ENCODE peak calls at places on chromosomes 5 and 9, in ten cellular contexts. One of them, this sample, is unnamed.

GRCh38 chr5:141657937-141658545 is 6.8 kb upstream of the FCHSD1 start:
- DNase-seq in hippocampal formation: no peak
- DNase-seq in activated CD4-positive, alpha-beta T cell treated with anti-CD3 and anti-CD28 coated beads, Interleukin-2, amount 50 U/mL, for 1 hour: no peak
- DNase-seq in PC-9: peak
- DNase-seq in uterus: no peak
- DNase-seq in NCI-H1105: no peak
- DNase-seq in heart left ventricle: no peak
- DNase-seq in T-helper 2 cell: no peak
- DNase-seq in NCI-H82: no peak
- DNase-seq in ACHN: peak
- DNase-seq in this sample: no peak

GRCh38 chr5:23740029-23740428 is 232.6 kb downstream of the PRDM9 start:
- DNase-seq in T-helper 2 cell: no peak
- DNase-seq in uterus: no peak
- DNase-seq in NCI-H1105: no peak
- DNase-seq in PC-9: no peak
- DNase-seq in heart left ventricle: no peak
- DNase-seq in activated CD4-positive, alpha-beta T cell treated with anti-CD3 and anti-CD28 coated beads, Interleukin-2, amount 50 U/mL, for 1 hour: no peak
- DNase-seq in NCI-H82: no peak
- DNase-seq in ACHN: no peak
- DNase-seq in hippocampal formation: no peak
- DNase-seq in this sample: no peak

GRCh38 chr5:60578295-60578694 is 121.7 kb downstream of the DEPDC1B start:
- DNase-seq in NCI-H1105: no peak
- DNase-seq in PC-9: no peak
- DNase-seq in hippocampal formation: no peak
- DNase-seq in uterus: no peak
- DNase-seq in T-helper 2 cell: no peak
- DNase-seq in heart left ventricle: no peak
- DNase-seq in NCI-H82: no peak
- DNase-seq in activated CD4-positive, alpha-beta T cell treated with anti-CD3 and anti-CD28 coated beads, Interleukin-2, amount 50 U/mL, for 1 hour: no peak
- DNase-seq in ACHN: no peak
- DNase-seq in this sample: no peak

GRCh38 chr5:127875235-127876021 is 172.2 kb downstream of the CCDC192 start:
- DNase-seq in uterus: no peak
- DNase-seq in hippocampal formation: peak
- DNase-seq in heart left ventricle: peak
- DNase-seq in ACHN: peak
- DNase-seq in activated CD4-positive, alpha-beta T cell treated with anti-CD3 and anti-CD28 coated beads, Interleukin-2, amount 50 U/mL, for 1 hour: peak
- DNase-seq in NCI-H82: peak
- DNase-seq in NCI-H1105: no peak
- DNase-seq in PC-9: peak
- DNase-seq in T-helper 2 cell: no peak
- DNase-seq in this sample: no peak

GRCh38 chr9:68878450-68878849 is 135.5 kb downstream of the PRKACG start:
- DNase-seq in heart left ventricle: no peak
- DNase-seq in ACHN: no peak
- DNase-seq in activated CD4-positive, alpha-beta T cell treated with anti-CD3 and anti-CD28 coated beads, Interleukin-2, amount 50 U/mL, for 1 hour: no peak
- DNase-seq in T-helper 2 cell: no peak
- DNase-seq in NCI-H1105: no peak
- DNase-seq in NCI-H82: no peak
- DNase-seq in PC-9: no peak
- DNase-seq in hippocampal formation: no peak
- DNase-seq in uterus: no peak
- DNase-seq in this sample: no peak

GRCh38 chr9:136539427-136540412 is 6.1 kb downstream of the NOTCH1 start:
- DNase-seq in uterus: peak
- DNase-seq in heart left ventricle: peak
- DNase-seq in NCI-H1105: no peak
- DNase-seq in hippocampal formation: no peak
- DNase-seq in activated CD4-positive, alpha-beta T cell treated with anti-CD3 and anti-CD28 coated beads, Interleukin-2, amount 50 U/mL, for 1 hour: peak
- DNase-seq in PC-9: peak
- DNase-seq in ACHN: no peak
- DNase-seq in NCI-H82: peak
- DNase-seq in T-helper 2 cell: peak
- DNase-seq in this sample: peak

GRCh38 chr5:125277494-125278154 is 531.2 kb upstream of the ZNF608 start:
- DNase-seq in activated CD4-positive, alpha-beta T cell treated with anti-CD3 and anti-CD28 coated beads, Interleukin-2, amount 50 U/mL, for 1 hour: no peak
- DNase-seq in NCI-H82: no peak
- DNase-seq in ACHN: peak
- DNase-seq in PC-9: peak
- DNase-seq in T-helper 2 cell: no peak
- DNase-seq in NCI-H1105: no peak
- DNase-seq in heart left ventricle: no peak
- DNase-seq in hippocampal formation: no peak
- DNase-seq in uterus: no peak
- DNase-seq in this sample: no peak

GRCh38 chr9:125626187-125626586 is 80.8 kb downstream of the MAPKAP1 start:
- DNase-seq in activated CD4-positive, alpha-beta T cell treated with anti-CD3 and anti-CD28 coated beads, Interleukin-2, amount 50 U/mL, for 1 hour: no peak
- DNase-seq in T-helper 2 cell: no peak
- DNase-seq in NCI-H1105: no peak
- DNase-seq in heart left ventricle: no peak
- DNase-seq in NCI-H82: peak
- DNase-seq in PC-9: peak
- DNase-seq in hippocampal formation: no peak
- DNase-seq in uterus: no peak
- DNase-seq in ACHN: no peak
- DNase-seq in this sample: no peak

GRCh38 chr5:79832911-79833310 is 143.3 kb downstream of the CMYA5 start:
- DNase-seq in PC-9: no peak
- DNase-seq in NCI-H1105: no peak
- DNase-seq in uterus: no peak
- DNase-seq in hippocampal formation: no peak
- DNase-seq in NCI-H82: no peak
- DNase-seq in ACHN: no peak
- DNase-seq in T-helper 2 cell: no peak
- DNase-seq in activated CD4-positive, alpha-beta T cell treated with anti-CD3 and anti-CD28 coated beads, Interleukin-2, amount 50 U/mL, for 1 hour: no peak
- DNase-seq in heart left ventricle: no peak
- DNase-seq in this sample: no peak

GRCh38 chr5:38500861-38501260 is 55.6 kb downstream of the LIFR start:
- DNase-seq in uterus: no peak
- DNase-seq in PC-9: no peak
- DNase-seq in heart left ventricle: no peak
- DNase-seq in T-helper 2 cell: no peak
- DNase-seq in NCI-H1105: no peak
- DNase-seq in NCI-H82: no peak
- DNase-seq in hippocampal formation: no peak
- DNase-seq in activated CD4-positive, alpha-beta T cell treated with anti-CD3 and anti-CD28 coated beads, Interleukin-2, amount 50 U/mL, for 1 hour: no peak
- DNase-seq in ACHN: peak
- DNase-seq in this sample: no peak

GRCh38 chr9:137000177-137000930 is 4.0 kb upstream of the CLIC3 start:
- DNase-seq in hippocampal formation: no peak
- DNase-seq in uterus: no peak
- DNase-seq in PC-9: no peak
- DNase-seq in ACHN: no peak
- DNase-seq in NCI-H1105: no peak
- DNase-seq in NCI-H82: no peak
- DNase-seq in heart left ventricle: no peak
- DNase-seq in T-helper 2 cell: peak
- DNase-seq in activated CD4-positive, alpha-beta T cell treated with anti-CD3 and anti-CD28 coated beads, Interleukin-2, amount 50 U/mL, for 1 hour: no peak
- DNase-seq in this sample: no peak